ENCODE peak calls at places on chromosomes 6 and 20, in nine cellular contexts. A is Peyer's patch, V is hepatocyte, M is progenitor cell of endocrine pancreas, Q is left ventricle myocardium inferior, N is BJ, F is choroid plexus epithelial cell, Z is fibroblast of lung, G is mammary epithelial cell. Y is an unnamed sample.

GRCh38 chr6:44674226-44675155 is 287.0 kb downstream of the CDC5L start:
- DNase-seq in Q (no peak), M (no peak), G (peak; percentile 93), F (no peak), A (no peak), N (no peak), Z (no peak), V (no peak), Y (no peak)

GRCh38 chr6:39440039-39440426 is 117.5 kb upstream of the KCNK16 start:
- DNase-seq in V (no peak), G (peak; percentile 16), Z (no peak), M (no peak), Q (no peak), N (no peak), F (peak; percentile 31), A (no peak), Y (no peak)

GRCh38 chr6:129312865-129313264 is 397.1 kb downstream of the ARHGAP18 start:
- DNase-seq in F (peak; percentile 67), G (peak; percentile 32), Z (peak; percentile 58), Q (no peak), A (no peak), N (peak; percentile 25), V (no peak), M (no peak), Y (no peak)

GRCh38 chr6:88077305-88077704 is 29.7 kb downstream of the SPACA1 start:
- DNase-seq in A (no peak), Z (no peak), Q (no peak), V (no peak), G (no peak), N (no peak), M (no peak), F (no peak), Y (no peak)

GRCh38 chr6:80605165-80605989 is 498.9 kb downstream of the BCKDHB start:
- DNase-seq in A (no peak), V (peak; percentile 71), G (peak; percentile 57), N (no peak), Q (no peak), Z (peak; percentile 68), F (peak; percentile 72), M (no peak), Y (peak; percentile 28)

GRCh38 chr6:169692516-169692915 is 9.3 kb downstream of the WDR27 start:
- DNase-seq in A (no peak), Q (no peak), N (no peak), F (no peak), M (no peak), V (no peak), G (no peak), Z (no peak), Y (no peak)

GRCh38 chr6:28977351-28978136 is 27.6 kb downstream of the ZNF311 start:
- DNase-seq in Z (peak; percentile 40), A (no peak), V (peak; percentile 19), G (peak; percentile 74), F (peak; percentile 68), Q (no peak), M (no peak), N (no peak), Y (no peak)

GRCh38 chr6:9140861-9141534 is 705.7 kb upstream of the SLC35B3 start:
- DNase-seq in Q (no peak), A (no peak), M (no peak), G (no peak), F (peak; percentile 9), V (peak; percentile 6), N (peak; percentile 9), Z (peak; percentile 79), Y (no peak)

GRCh38 chr6:20712011-20712410 is 177.8 kb downstream of the CDKAL1 start:
- DNase-seq in V (no peak), Q (no peak), A (no peak), F (peak; percentile 49), G (peak; percentile 20), M (no peak), N (no peak), Z (no peak), Y (no peak)

GRCh38 chr6:124941259-124941658 is 21.0 kb upstream of the RNF217 start:
- DNase-seq in Q (no peak), N (no peak), M (no peak), V (no peak), Z (no peak), F (no peak), A (no peak), G (no peak), Y (no peak)

GRCh38 chr6:2529217-2529719 is 221.5 kb downstream of the MYLK4 start:
- DNase-seq in F (no peak), N (no peak), G (no peak), Z (no peak), V (no peak), Q (no peak), M (no peak), A (no peak), Y (no peak)

GRCh38 chr6:56865081-56865875 is 89.6 kb upstream of the BEND6 start:
- DNase-seq in A (no peak), G (peak; percentile 15), N (no peak), Z (no peak), Q (no peak), V (no peak), F (no peak), M (no peak), Y (no peak)

GRCh38 chr6:112877134-112878100 is 530.3 kb downstream of the RFPL4B start:
- DNase-seq in F (peak; percentile 92), Q (no peak), M (no peak), Z (peak; percentile 86), N (peak; percentile 81), V (no peak), G (peak; percentile 37), A (no peak), Y (no peak)

GRCh38 chr6:112881828-112882227 is 534.7 kb downstream of the RFPL4B start:
- DNase-seq in A (no peak), Z (no peak), F (no peak), N (no peak), M (no peak), V (no peak), G (no peak), Q (no peak), Y (no peak)

GRCh38 chr6:112882381-112882780 is 535.3 kb downstream of the RFPL4B start:
- DNase-seq in V (no peak), M (no peak), Z (no peak), N (no peak), F (no peak), A (no peak), Q (no peak), G (no peak), Y (no peak)

GRCh38 chr6:112881027-112881426 is 533.9 kb downstream of the RFPL4B start:
- DNase-seq in Z (peak; percentile 48), V (peak; percentile 11), A (no peak), G (no peak), F (peak; percentile 67), M (no peak), N (no peak), Q (no peak), Y (no peak)

DNA sequence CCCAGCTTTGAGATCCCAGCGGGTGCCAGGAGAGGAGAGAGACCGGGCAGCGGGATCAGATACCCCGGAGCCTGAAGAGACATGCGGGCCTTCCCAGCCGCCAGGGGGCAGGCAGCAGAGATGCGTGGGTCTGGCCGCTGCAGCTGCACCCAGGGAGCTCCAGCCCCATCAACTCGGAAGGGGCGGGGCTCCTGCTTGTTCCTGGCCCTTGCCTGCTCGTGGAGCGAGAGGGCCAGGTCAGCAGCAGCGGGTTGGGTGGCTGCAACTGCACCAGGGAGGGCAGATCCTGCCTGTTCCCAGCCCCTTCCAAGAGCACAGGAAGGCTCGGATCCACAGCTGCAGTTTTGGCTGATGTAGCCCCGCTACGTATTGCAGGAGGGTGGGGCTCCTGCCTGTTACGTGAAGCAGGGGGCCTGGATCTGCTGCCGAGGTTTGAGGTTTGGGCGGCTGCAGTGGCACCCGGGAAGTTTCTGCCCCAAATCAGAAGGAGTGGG is 532.8 kb downstream of the RFPL4B start:
- DNase-seq in Q (peak; percentile 13), M (peak; percentile 81), F (no peak), G (no peak), N (no peak), A (peak; percentile 15), Z (no peak), V (peak; percentile 91), Y (no peak)
- TF ChIP-seq CTCF in Q (no peak), M (peak; percentile 82), F (no peak), G (no peak), N (no peak), A (peak; percentile 9), Z (no peak), V (peak; percentile 66), Y (no peak)

DNA sequence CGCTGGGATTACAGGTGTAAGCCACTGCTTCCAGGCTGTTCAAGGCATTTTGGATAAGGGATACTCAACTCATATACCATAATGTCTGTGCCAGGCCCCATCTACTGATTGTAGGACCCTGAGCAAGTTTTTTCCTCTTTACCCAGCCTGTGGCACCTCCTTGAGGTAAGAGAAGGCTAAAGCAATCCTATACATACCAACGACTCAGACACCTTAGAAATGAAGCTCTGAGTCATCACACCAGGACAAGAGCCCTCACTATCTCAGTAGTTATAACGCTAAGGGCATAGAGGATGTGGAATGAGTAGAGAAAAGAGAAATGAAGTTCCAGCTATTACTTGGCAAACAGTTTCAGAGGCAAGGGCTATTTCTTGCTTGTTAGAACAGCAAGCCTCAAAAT is 16.9 kb downstream of the NDRG3 start:
- DNase-seq in M (no peak), F (peak; percentile 59), V (peak; percentile 31), A (no peak), Q (no peak), G (peak; percentile 58), Z (no peak), N (no peak), Y (no peak)
- TF ChIP-seq CTCF in M (no peak), F (peak; percentile 35), V (peak; percentile 29), A (no peak), Q (no peak), G (peak; percentile 35), Z (no peak), N (no peak), Y (no peak)

GRCh38 chr6:31402324-31403282 is 792 bp upstream of the MICA start:
- DNase-seq in N (no peak), F (peak; percentile 35), A (peak; percentile 72), Z (peak; percentile 22), V (peak; percentile 57), G (no peak), Q (no peak), M (no peak), Y (peak; percentile 15)
- TF ChIP-seq CTCF in N (no peak), F (no peak), A (no peak), Z (no peak), V (no peak), G (no peak), Q (no peak), M (no peak), Y (no peak)

GRCh38 chr6:53987527-53987888 is 123.7 kb upstream of the MLIP start:
- DNase-seq in Z (no peak), M (no peak), Q (no peak), F (no peak), N (no peak), G (no peak), A (no peak), V (no peak), Y (no peak)

GRCh38 chr6:53994201-53994600 is 117.0 kb upstream of the MLIP start:
- DNase-seq in Q (no peak), A (no peak), N (no peak), Z (no peak), G (no peak), F (no peak), V (no peak), M (no peak), Y (no peak)

GRCh38 chr6:53986721-53987526 is 124.3 kb upstream of the MLIP start:
- DNase-seq in N (no peak), G (peak; percentile 27), A (no peak), M (no peak), F (peak; percentile 58), Z (peak; percentile 31), V (peak; percentile 17), Q (no peak), Y (no peak)

GRCh38 chr6:53998293-53998692 is 113.0 kb upstream of the MLIP start:
- DNase-seq in G (no peak), Z (no peak), N (no peak), V (peak; percentile 26), M (no peak), Q (no peak), F (no peak), A (no peak), Y (no peak)

GRCh38 chr6:53992522-53992921 is 118.7 kb upstream of the MLIP start:
- DNase-seq in Q (no peak), F (no peak), Z (no peak), M (no peak), N (no peak), A (no peak), V (no peak), G (no peak), Y (no peak)
- TF ChIP-seq CTCF in Q (no peak), F (peak; percentile 43), Z (no peak), M (no peak), N (no peak), A (no peak), V (no peak), G (peak; percentile 4), Y (no peak)